ENCODE peak calls at places on chromosomes 3 and 15, in four cellular contexts. J is mucosa of descending colon, U is AG09309, E is GM06990. F is an unnamed sample.

GRCh38 chr15:39242345-39242744 is 338.5 kb upstream of the THBS1 start:
- DNase-seq in E (no peak), J (no peak), U (peak), F (peak)

GRCh38 chr3:188351648-188352047 is 197.7 kb downstream of the LPP start:
- DNase-seq in U (no peak), E (no peak), J (no peak), F (no peak)

GRCh38 chr3:94524102-94524922 is 461.5 kb downstream of the NSUN3 start:
- DNase-seq in J (no peak), E (no peak), U (no peak), F (no peak)

GRCh38 chr15:90425726-90426346 is 37.8 kb downstream of the IQGAP1 start:
- DNase-seq in J (no peak), E (no peak), U (no peak), F (no peak)

GRCh38 chr3:33980252-33980651 is 181.8 kb downstream of the PDCD6IP start:
- DNase-seq in J (no peak), U (peak), E (no peak), F (no peak)

GRCh38 chr3:46359748-46360509 is 6.0 kb downstream of the CCR2 start:
- DNase-seq in E (peak), U (no peak), J (no peak), F (no peak)

GRCh38 chr3:172256101-172256687 is 192.1 kb downstream of the GHSR start:
- DNase-seq in U (peak), J (no peak), E (no peak), F (no peak)

GRCh38 chr3:64441861-64442260 is 216.6 kb upstream of the PRICKLE2 start:
- DNase-seq in J (no peak), E (no peak), U (no peak), F (no peak)

GRCh38 chr15:29631076-29632070 is 190.9 kb downstream of the TJP1 start:
- DNase-seq in E (no peak), U (no peak), J (peak), F (no peak)

GRCh38 chr15:99683000-99683670 is 50.1 kb downstream of the LYSMD4 start:
- DNase-seq in U (no peak), J (no peak), E (no peak), F (no peak)

GRCh38 chr3:168877899-168878298 is 782.2 kb upstream of the GOLIM4 start:
- DNase-seq in U (no peak), J (no peak), E (no peak), F (no peak)

GRCh38 chr3:140736863-140737460 is 59.1 kb downstream of the TRIM42 start:
- DNase-seq in J (peak), E (no peak), U (peak), F (no peak)

GRCh38 chr3:5891721-5892120 is 704.2 kb downstream of the EDEM1 start:
- DNase-seq in E (no peak), U (no peak), J (no peak), F (no peak)

GRCh38 chr3:38576131-38577088 is 73.1 kb downstream of the SCN5A start:
- DNase-seq in E (no peak), U (no peak), J (no peak), F (no peak)

GRCh38 chr15:39788108-39788507 is 5.5 kb upstream of the FSIP1 start:
- DNase-seq in J (no peak), E (no peak), U (no peak), F (no peak)

GRCh38 chr3:126004692-126005091 is 35.7 kb downstream of the ROPN1B start:
- DNase-seq in J (no peak), U (no peak), E (no peak), F (no peak)

GRCh38 chr3:133390715-133391114 is 9.1 kb upstream of the BFSP2 start:
- DNase-seq in U (no peak), E (no peak), J (no peak), F (no peak)

GRCh38 chr15:41263891-41264351 is 32.9 kb downstream of the CHP1 start:
- DNase-seq in J (no peak), U (no peak), E (no peak), F (no peak)

GRCh38 chr3:52012699-52013098 is 17.0 kb upstream of the RPL29 start:
- DNase-seq in E (no peak), U (no peak), J (no peak), F (no peak)

GRCh38 chr3:159146856-159147255 is 345.0 kb downstream of the MFSD1 start:
- DNase-seq in J (no peak), U (no peak), E (no peak), F (no peak)

GRCh38 chr3:127640031-127640355 is 11.0 kb downstream of the PODXL2 start:
- DNase-seq in J (no peak), U (no peak), E (no peak), F (no peak)

GRCh38 chr3:36730965-36731364 is 33.4 kb downstream of the DCLK3 start:
- DNase-seq in E (no peak), U (no peak), J (no peak), F (no peak)

GRCh38 chr3:171327441-171328174 is 132.6 kb downstream of the TNIK start:
- DNase-seq in U (no peak), E (no peak), J (no peak), F (no peak)

GRCh38 chr3:48405343-48405881 is 24.5 kb downstream of the PLXNB1 start:
- DNase-seq in J (peak), E (no peak), U (no peak), F (peak)

GRCh38 chr15:69319384-69320375 is 21.0 kb downstream of the PAQR5 start:
- DNase-seq in U (no peak), E (no peak), J (no peak), F (no peak)

GRCh38 chr15:52680041-52680391 is 828 bp upstream of the ATOSA start:
- DNase-seq in U (no peak), J (no peak), E (no peak), F (no peak)

GRCh38 chr15:88375234-88375926 is 91.8 kb downstream of the MRPL46 start:
- DNase-seq in J (no peak), E (no peak), U (peak), F (no peak)

GRCh38 chr3:45981321-45982038 is 14.1 kb downstream of the FYCO1 start:
- DNase-seq in E (no peak), J (no peak), U (no peak), F (no peak)

GRCh38 chr3:50515565-50516047 is 12.2 kb upstream of the CACNA2D2 start:
- DNase-seq in E (no peak), U (no peak), J (peak), F (no peak)

GRCh38 chr3:39601241-39601640 is 133.8 kb downstream of the MOBP start:
- DNase-seq in U (no peak), E (no peak), J (no peak), F (no peak)

GRCh38 chr15:47764666-47765065 is 47.4 kb downstream of the SEMA6D start:
- DNase-seq in J (no peak), U (no peak), E (no peak), F (no peak)

GRCh38 chr15:74958908-74959642 is 2.5 kb upstream of the RPP25 start:
- DNase-seq in J (peak), E (no peak), U (no peak), F (no peak)

GRCh38 chr15:44811347-44811746 is 75.0 kb downstream of the TRIM69 start:
- DNase-seq in J (peak), U (no peak), E (no peak), F (no peak)

GRCh38 chr3:182792901-182793662 is at the start of gene ATP11B:
- DNase-seq in J (peak), U (no peak), E (peak), F (peak)

GRCh38 chr15:99009741-99010370 is 2.3 kb upstream of the PGPEP1L start:
- DNase-seq in J (no peak), E (no peak), U (no peak), F (no peak)

GRCh38 chr3:53223025-53223424 is 32.8 kb downstream of the TKT start:
- DNase-seq in J (no peak), U (no peak), E (no peak), F (no peak)

GRCh38 chr15:99014803-99015676 is 7.4 kb upstream of the PGPEP1L start:
- DNase-seq in J (peak), E (peak), U (no peak), F (peak)

GRCh38 chr3:128296469-128297251 is 143.4 kb downstream of the EEFSEC start:
- DNase-seq in J (no peak), U (no peak), E (no peak), F (peak)

GRCh38 chr3:135539351-135539750 is 426.2 kb upstream of the PPP2R3A start:
- DNase-seq in E (no peak), J (no peak), U (no peak), F (no peak)
- TF ChIP-seq CTCF in E (no peak), J (no peak), U (no peak), F (no peak)

GRCh38 chr3:134849561-134849960 is 54.5 kb downstream of the EPHB1 start:
- DNase-seq in U (no peak), J (no peak), E (no peak), F (no peak)

GRCh38 chr3:134852132-134852531 is 57.1 kb downstream of the EPHB1 start:
- DNase-seq in U (no peak), J (no peak), E (no peak), F (no peak)

GRCh38 chr3:134850761-134851160 is 55.7 kb downstream of the EPHB1 start:
- DNase-seq in E (no peak), U (no peak), J (no peak), F (no peak)

GRCh38 chr3:134854285-134854684 is 59.2 kb downstream of the EPHB1 start:
- DNase-seq in J (no peak), E (no peak), U (no peak), F (no peak)

DNA sequence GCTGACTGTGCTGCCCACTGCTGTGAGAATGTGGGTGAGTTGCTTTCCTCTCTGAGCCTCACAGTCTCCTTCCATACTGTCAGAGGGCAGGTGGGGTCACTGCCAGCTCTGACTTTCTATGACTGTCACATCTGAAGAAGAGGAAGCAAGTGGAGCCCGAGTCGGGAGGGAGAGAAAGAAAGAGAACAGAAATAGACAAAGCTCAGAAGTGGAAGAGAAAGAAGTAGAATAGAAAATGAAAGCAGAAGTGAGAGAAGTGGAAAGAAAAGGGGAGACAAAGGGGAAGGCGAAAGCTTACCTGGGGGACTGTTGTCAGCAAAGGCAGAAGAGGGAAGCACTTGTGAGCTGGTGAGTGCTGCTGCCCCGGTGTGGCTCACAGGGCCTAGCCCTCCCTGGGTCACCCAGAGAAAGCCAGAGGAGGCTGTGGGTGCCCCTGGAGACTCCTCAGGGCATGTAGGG is 57.9 kb downstream of the EPHB1 start:
- DNase-seq in J (no peak), U (no peak), E (peak), F (no peak)
- TF ChIP-seq CTCF in J (no peak), U (no peak), E (peak), F (no peak)

DNA sequence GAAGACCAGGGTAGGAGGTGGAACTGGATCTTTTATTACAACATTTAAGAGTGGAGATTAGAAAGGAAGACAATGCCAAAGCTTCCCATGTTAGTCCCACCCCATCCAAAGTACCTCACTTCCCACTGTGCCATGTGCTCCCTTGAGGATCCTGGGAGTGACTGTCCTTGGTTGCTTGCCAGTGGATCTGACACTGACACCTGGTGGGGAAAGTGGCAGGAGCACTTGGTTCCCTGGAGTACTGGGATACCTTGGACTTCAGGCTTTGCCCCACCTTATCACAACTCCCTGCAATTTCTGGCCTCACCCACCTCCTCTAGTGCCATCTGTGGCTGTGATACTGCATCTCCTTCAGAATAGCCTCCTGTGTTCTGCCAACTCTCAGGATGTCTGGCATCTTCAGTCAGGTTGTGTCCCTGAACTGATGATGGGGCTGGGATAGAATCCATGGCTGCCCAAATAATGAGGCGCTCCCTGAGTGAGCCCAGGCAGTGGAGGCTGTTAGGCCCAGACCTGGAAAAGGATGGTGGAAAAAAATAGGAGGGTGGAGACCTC is 1.3 kb downstream of the ELL3 start:
- DNase-seq in E (no peak), U (no peak), J (peak), F (peak)
- TF ChIP-seq CTCF in E (peak), U (peak), J (no peak), F (peak)

DNA sequence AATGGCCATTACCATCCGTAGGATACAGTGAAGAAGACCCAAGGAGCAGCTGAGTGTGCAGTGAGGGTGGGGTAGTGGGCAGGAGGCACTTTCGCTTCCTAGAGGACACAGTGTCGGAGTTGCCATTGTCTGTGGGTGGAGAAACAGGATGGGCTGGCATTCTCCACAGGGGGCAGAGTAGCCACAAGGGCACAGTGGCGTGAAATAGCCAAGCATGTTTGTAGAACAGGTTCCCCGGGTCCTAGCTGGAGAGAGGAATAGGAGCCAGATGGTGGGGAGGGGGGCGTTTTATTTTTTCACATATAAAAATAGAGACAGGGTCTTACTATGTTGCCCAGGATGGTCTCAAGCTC is 3.5 kb downstream of the SLC6A6 start:
- DNase-seq in J (no peak), U (no peak), E (no peak), F (no peak)
- TF ChIP-seq CTCF in J (no peak), U (no peak), E (no peak), F (no peak)